ENCODE peak calls at places on chromosomes 6 and 20, in four cellular contexts. One of them, this sample, is unnamed.

GRCh38 chr6:106527979-106528378 is 101.3 kb downstream of the RTN4IP1 start:
- DNase-seq in NCI-H1105: no peak
- DNase-seq in GM04503: peak
- DNase-seq in stimulated activated CD4-positive, alpha-beta T cell treated with anti-CD3 and anti-CD28 coated beads, TNF-alpha, amount 100 ng/mL, for 24 hours: no peak
- DNase-seq in this sample: no peak

GRCh38 chr6:45577836-45578504 is 200.2 kb upstream of the SUPT3H start:
- DNase-seq in GM04503: peak
- DNase-seq in NCI-H1105: no peak
- DNase-seq in stimulated activated CD4-positive, alpha-beta T cell treated with anti-CD3 and anti-CD28 coated beads, TNF-alpha, amount 100 ng/mL, for 24 hours: no peak
- DNase-seq in this sample: no peak

GRCh38 chr6:43050981-43051380 is 2.7 kb downstream of the CUL7 start:
- DNase-seq in GM04503: no peak
- DNase-seq in NCI-H1105: no peak
- DNase-seq in stimulated activated CD4-positive, alpha-beta T cell treated with anti-CD3 and anti-CD28 coated beads, TNF-alpha, amount 100 ng/mL, for 24 hours: no peak
- DNase-seq in this sample: no peak

GRCh38 chr20:23857954-23858565 is 21.5 kb downstream of the CST5 start:
- DNase-seq in GM04503: no peak
- DNase-seq in stimulated activated CD4-positive, alpha-beta T cell treated with anti-CD3 and anti-CD28 coated beads, TNF-alpha, amount 100 ng/mL, for 24 hours: no peak
- DNase-seq in NCI-H1105: no peak
- DNase-seq in this sample: no peak

GRCh38 chr6:1422290-1422689 is 32.9 kb downstream of the FOXF2 start:
- DNase-seq in NCI-H1105: no peak
- DNase-seq in GM04503: no peak
- DNase-seq in stimulated activated CD4-positive, alpha-beta T cell treated with anti-CD3 and anti-CD28 coated beads, TNF-alpha, amount 100 ng/mL, for 24 hours: no peak
- DNase-seq in this sample: no peak

GRCh38 chr20:10747019-10747418 is 73.2 kb upstream of the JAG1 start:
- DNase-seq in stimulated activated CD4-positive, alpha-beta T cell treated with anti-CD3 and anti-CD28 coated beads, TNF-alpha, amount 100 ng/mL, for 24 hours: no peak
- DNase-seq in GM04503: no peak
- DNase-seq in NCI-H1105: no peak
- DNase-seq in this sample: no peak

GRCh38 chr6:156767603-156768467 is 9.3 kb upstream of the ARID1B start:
- DNase-seq in NCI-H1105: no peak
- DNase-seq in stimulated activated CD4-positive, alpha-beta T cell treated with anti-CD3 and anti-CD28 coated beads, TNF-alpha, amount 100 ng/mL, for 24 hours: no peak
- DNase-seq in GM04503: no peak
- DNase-seq in this sample: peak

GRCh38 chr20:45088247-45088646 is 12.7 kb downstream of the KCNS1 start:
- DNase-seq in GM04503: peak
- DNase-seq in stimulated activated CD4-positive, alpha-beta T cell treated with anti-CD3 and anti-CD28 coated beads, TNF-alpha, amount 100 ng/mL, for 24 hours: no peak
- DNase-seq in NCI-H1105: no peak
- DNase-seq in this sample: no peak

GRCh38 chr6:14875678-14876063 is 370.2 kb upstream of the JARID2 start:
- DNase-seq in GM04503: no peak
- DNase-seq in stimulated activated CD4-positive, alpha-beta T cell treated with anti-CD3 and anti-CD28 coated beads, TNF-alpha, amount 100 ng/mL, for 24 hours: no peak
- DNase-seq in NCI-H1105: no peak
- DNase-seq in this sample: no peak

This sample was measured in GM18507.